ENCODE peak calls at places on chromosome 17, in six cellular contexts. One of them, this sample, is unnamed. For H3K9me3, the result is how much of the 10 kb centered on the place peaks cover.

GRCh38 chr17:27224526-27225315 is 69.2 kb upstream of the WSB1 start:
- DNase-seq in H9: no peak
- DNase-seq in neural progenitor cell: no peak
- DNase-seq in neuronal stem cell: no peak
- DNase-seq in SK-N-SH: no peak
- DNase-seq in GM12878: no peak
- DNase-seq in this sample: no peak

GRCh38 chr17:5584383-5584951 is at the start of gene NLRP1:
- DNase-seq in H9: peak
- DNase-seq in neural progenitor cell: no peak
- DNase-seq in neuronal stem cell: no peak
- DNase-seq in SK-N-SH: peak
- DNase-seq in GM12878: peak
- DNase-seq in this sample: peak

GRCh38 chr17:34252890-34253525 is 2.1 kb upstream of the CCL2 start:
- DNase-seq in H9: no peak
- DNase-seq in neural progenitor cell: no peak
- DNase-seq in neuronal stem cell: no peak
- DNase-seq in SK-N-SH: no peak
- DNase-seq in GM12878: no peak
- DNase-seq in this sample: no peak

GRCh38 chr17:77422104-77422782 is 281.5 kb downstream of the SEC14L1 start:
- DNase-seq in H9: no peak
- DNase-seq in neural progenitor cell: no peak
- DNase-seq in neuronal stem cell: no peak
- DNase-seq in SK-N-SH: no peak
- DNase-seq in GM12878: no peak
- DNase-seq in this sample: no peak

GRCh38 chr17:50048988-50049387 is 6.9 kb upstream of the ITGA3 start:
- DNase-seq in H9: no peak
- DNase-seq in neural progenitor cell: no peak
- DNase-seq in neuronal stem cell: no peak
- DNase-seq in SK-N-SH: no peak
- DNase-seq in GM12878: no peak
- DNase-seq in this sample: no peak

GRCh38 chr17:30426292-30426691 is 47.6 kb downstream of the CPD start:
- DNase-seq in H9: no peak
- DNase-seq in neural progenitor cell: no peak
- DNase-seq in neuronal stem cell: no peak
- DNase-seq in SK-N-SH: no peak
- DNase-seq in GM12878: no peak
- DNase-seq in this sample: no peak

GRCh38 chr17:40564883-40565744 is at the start of gene CCR7:
- DNase-seq in H9: peak
- DNase-seq in neural progenitor cell: no peak
- DNase-seq in neuronal stem cell: no peak
- DNase-seq in SK-N-SH: no peak
- DNase-seq in GM12878: no peak
- DNase-seq in this sample: no peak

GRCh38 chr17:43401293-43401692 is 2.5 kb downstream of the ARL4D start:
- DNase-seq in H9: no peak
- DNase-seq in neural progenitor cell: no peak
- DNase-seq in neuronal stem cell: no peak
- DNase-seq in SK-N-SH: no peak
- DNase-seq in GM12878: no peak
- DNase-seq in this sample: no peak

GRCh38 chr17:17783121-17783824 is 53.5 kb downstream of the SREBF1 start:
- DNase-seq in H9: peak
- DNase-seq in neural progenitor cell: peak
- DNase-seq in neuronal stem cell: peak
- DNase-seq in SK-N-SH: peak
- DNase-seq in GM12878: peak
- DNase-seq in this sample: peak

GRCh38 chr17:39954876-39955275 is 7.9 kb upstream of the GSDMA start:
- DNase-seq in H9: peak
- DNase-seq in neural progenitor cell: no peak
- DNase-seq in neuronal stem cell: no peak
- DNase-seq in SK-N-SH: no peak
- DNase-seq in GM12878: no peak
- DNase-seq in this sample: no peak

GRCh38 chr17:15456972-15457722 is 10.3 kb downstream of the CDRT4 start:
- DNase-seq in H9: no peak
- DNase-seq in neural progenitor cell: no peak
- DNase-seq in neuronal stem cell: no peak
- DNase-seq in SK-N-SH: peak
- DNase-seq in GM12878: no peak
- DNase-seq in this sample: no peak

GRCh38 chr17:7992516-7992915 is 9.9 kb upstream of the GUCY2D start:
- DNase-seq in H9: no peak
- DNase-seq in neural progenitor cell: no peak
- DNase-seq in neuronal stem cell: no peak
- DNase-seq in SK-N-SH: no peak
- DNase-seq in GM12878: no peak
- DNase-seq in this sample: no peak

GRCh38 chr17:37446027-37446426 is 39.3 kb downstream of the TADA2A start:
- DNase-seq in H9: no peak
- DNase-seq in neural progenitor cell: peak
- DNase-seq in neuronal stem cell: peak
- DNase-seq in SK-N-SH: no peak
- DNase-seq in GM12878: peak
- DNase-seq in this sample: no peak

GRCh38 chr17:74686761-74687160 is 26.0 kb downstream of the CD300LF start:
- DNase-seq in H9: no peak
- DNase-seq in neural progenitor cell: no peak
- DNase-seq in neuronal stem cell: no peak
- DNase-seq in SK-N-SH: no peak
- DNase-seq in GM12878: no peak
- DNase-seq in this sample: no peak

DNA sequence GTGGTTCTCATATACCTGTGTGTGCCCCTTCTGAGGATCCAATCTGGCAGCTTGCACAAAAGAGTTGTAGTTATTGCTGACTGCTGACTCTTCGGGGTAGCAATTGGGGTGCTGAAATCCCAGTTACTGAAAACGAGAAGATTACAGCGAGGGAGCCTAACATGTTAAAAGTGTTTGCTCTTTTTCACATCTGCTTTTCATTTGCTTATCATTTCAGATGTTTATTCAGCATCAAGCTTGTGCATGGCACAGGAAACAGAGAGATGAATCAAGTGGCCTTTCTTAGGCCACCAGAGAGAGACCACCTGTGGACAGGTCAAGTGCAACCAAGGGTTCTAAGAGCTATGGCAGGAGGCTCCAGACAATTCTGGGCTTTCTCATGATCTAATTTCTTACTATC is 16.9 kb downstream of the DHRS7B start:
- DNase-seq in H9: no peak
- DNase-seq in neural progenitor cell: no peak
- DNase-seq in neuronal stem cell: no peak
- DNase-seq in SK-N-SH: peak
- DNase-seq in GM12878: no peak
- DNase-seq in this sample: no peak
- H3K9me3 ChIP-seq in H9: under half
- H3K9me3 ChIP-seq in neural progenitor cell: under half
- H3K9me3 ChIP-seq in neuronal stem cell: under half
- H3K9me3 ChIP-seq in SK-N-SH: under half
- H3K9me3 ChIP-seq in GM12878: under half
- H3K9me3 ChIP-seq in this sample: under half

DNA sequence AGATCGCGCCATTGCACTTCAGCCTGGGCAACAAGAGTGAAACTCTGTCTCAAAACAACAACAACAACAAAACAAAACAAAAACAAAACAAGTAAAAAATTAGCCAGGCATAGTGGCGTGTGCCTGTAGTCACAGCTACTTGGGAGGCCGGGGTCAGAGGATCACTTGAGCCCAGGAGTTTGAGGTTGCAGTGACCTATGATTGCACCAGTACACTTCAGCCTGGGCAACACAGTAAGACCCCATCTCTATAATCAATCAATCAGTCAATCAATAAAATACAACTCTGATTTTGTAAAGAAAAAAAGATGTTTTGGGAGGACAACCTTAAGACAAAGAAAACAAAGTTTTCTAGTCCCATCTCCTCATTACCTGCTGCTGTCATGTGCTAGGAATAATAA is 51.9 kb downstream of the MARCHF10 start:
- DNase-seq in H9: no peak
- DNase-seq in neural progenitor cell: no peak
- DNase-seq in neuronal stem cell: no peak
- DNase-seq in SK-N-SH: no peak
- DNase-seq in GM12878: no peak
- DNase-seq in this sample: no peak
- H3K9ac ChIP-seq in H9: no peak
- H3K9ac ChIP-seq in neural progenitor cell: no peak
- H3K9ac ChIP-seq in neuronal stem cell: no peak
- H3K9ac ChIP-seq in SK-N-SH: no peak
- H3K9ac ChIP-seq in GM12878: no peak
- H3K9ac ChIP-seq in this sample: no peak

GRCh38 chr17:9456265-9456664 is 119.4 kb downstream of the STX8 start:
- DNase-seq in H9: no peak
- DNase-seq in neural progenitor cell: no peak
- DNase-seq in neuronal stem cell: no peak
- DNase-seq in SK-N-SH: no peak
- DNase-seq in GM12878: no peak
- DNase-seq in this sample: peak
- H3K9me3 ChIP-seq in H9: under half
- H3K9me3 ChIP-seq in neural progenitor cell: under half
- H3K9me3 ChIP-seq in neuronal stem cell: under half
- H3K9me3 ChIP-seq in SK-N-SH: under half
- H3K9me3 ChIP-seq in GM12878: under half
- H3K9me3 ChIP-seq in this sample: under half

GRCh38 chr17:60523822-60524221 is 2.2 kb downstream of the APPBP2 start:
- DNase-seq in H9: no peak
- DNase-seq in neural progenitor cell: no peak
- DNase-seq in neuronal stem cell: no peak
- DNase-seq in SK-N-SH: no peak
- DNase-seq in GM12878: no peak
- DNase-seq in this sample: no peak
- H3K9ac ChIP-seq in H9: no peak
- H3K9ac ChIP-seq in neural progenitor cell: peak
- H3K9ac ChIP-seq in neuronal stem cell: no peak
- H3K9ac ChIP-seq in SK-N-SH: peak
- H3K9ac ChIP-seq in GM12878: peak
- H3K9ac ChIP-seq in this sample: no peak

GRCh38 chr17:16552637-16553045 is 16.4 kb downstream of the ZNF287 start:
- DNase-seq in H9: no peak
- DNase-seq in neural progenitor cell: no peak
- DNase-seq in neuronal stem cell: no peak
- DNase-seq in SK-N-SH: no peak
- DNase-seq in GM12878: no peak
- DNase-seq in this sample: no peak
- H3K9me3 ChIP-seq in H9: half or more
- H3K9me3 ChIP-seq in neural progenitor cell: half or more
- H3K9me3 ChIP-seq in neuronal stem cell: half or more
- H3K9me3 ChIP-seq in SK-N-SH: under half
- H3K9me3 ChIP-seq in GM12878: under half
- H3K9me3 ChIP-seq in this sample: under half

This sample was measured in colonic mucosa.